ENCODE peak calls at places on chromosomes 7 and 10, in four cellular contexts. E is G401; R is activated T-helper 1 cell treated with anti-CD3 and anti-CD28 coated beads, Interleukin-12 subunit alpha, Interleukin-12 subunit beta, Interleukin-2, Interleukin-4 antibody, amounts not matched to agents 30 ng/mL and 10 ng/mL and 1 ng/mL, durations not matched to agents 14 hours and 24 hours and 36 hours; F is mucosa of gallbladder. L is an unnamed sample.

GRCh38 chr10:116385994-116386809 is 41.4 kb upstream of the PNLIPRP3 start:
- DNase-seq in R (no peak), E (peak), F (no peak), L (no peak)

GRCh38 chr10:68049289-68050078 is 25.6 kb downstream of the HERC4 start:
- DNase-seq in F (no peak), R (no peak), E (no peak), L (no peak)

GRCh38 chr10:77182803-77183202 is 454.8 kb downstream of the KCNMA1 start:
- DNase-seq in F (no peak), E (no peak), R (no peak), L (no peak)

GRCh38 chr10:29648114-29648982 is 13.6 kb upstream of the SVIL start:
- DNase-seq in E (no peak), F (no peak), R (no peak), L (peak)

GRCh38 chr10:4671451-4672145 is 154.4 kb upstream of the AKR1E2 start:
- DNase-seq in E (no peak), F (no peak), R (no peak), L (no peak)

GRCh38 chr7:71535616-71536015 is 403.7 kb downstream of the GALNT17 start:
- DNase-seq in F (no peak), E (peak), R (no peak), L (no peak)

GRCh38 chr10:124449170-124450009 is 445 bp downstream of the NKX1-2 start:
- DNase-seq in F (no peak), R (no peak), E (no peak), L (no peak)

GRCh38 chr7:25765110-25765509 is 386.9 kb upstream of the NFE2L3 start:
- DNase-seq in R (no peak), F (no peak), E (peak), L (no peak)

GRCh38 chr10:81876253-81876731 is 1.3 kb downstream of the NRG3 start:
- DNase-seq in E (no peak), F (no peak), R (no peak), L (no peak)

GRCh38 chr7:64307254-64308018 is 6.3 kb upstream of the ZNF736 start:
- DNase-seq in F (peak), E (peak), R (peak), L (peak)

GRCh38 chr7:35556532-35557471 is 138.1 kb downstream of the HERPUD2 start:
- DNase-seq in E (no peak), R (no peak), F (no peak), L (no peak)

GRCh38 chr10:71531485-71532446 is 135.0 kb downstream of the CDH23 start:
- DNase-seq in F (no peak), E (no peak), R (peak), L (no peak)

GRCh38 chr7:133746847-133747246 is 380.3 kb upstream of the LRGUK start:
- DNase-seq in E (no peak), R (no peak), F (no peak), L (no peak)

GRCh38 chr10:6114299-6114698 is 25.5 kb downstream of the RBM17 start:
- DNase-seq in E (no peak), F (no peak), R (no peak), L (no peak)

GRCh38 chr10:92291921-92292860 is 1.2 kb downstream of the MARCHF5 start:
- DNase-seq in F (peak), R (peak), E (peak), L (peak)

GRCh38 chr7:6423942-6424701 is 23.6 kb downstream of the DAGLB start:
- DNase-seq in E (no peak), R (no peak), F (no peak), L (no peak)

GRCh38 chr7:88095-88926 is 104.1 kb upstream of the FAM20C start:
- DNase-seq in E (no peak), F (no peak), R (no peak), L (no peak)

GRCh38 chr7:18724311-18724710 is 228.8 kb downstream of the HDAC9 start:
- DNase-seq in E (no peak), R (no peak), F (no peak), L (no peak)

GRCh38 chr7:135536160-135536559 is 21.6 kb upstream of the NUP205 start:
- DNase-seq in E (no peak), F (no peak), R (no peak), L (no peak)

GRCh38 chr10:62038609-62039190 is 137.2 kb downstream of the ARID5B start:
- DNase-seq in R (peak), E (peak), F (peak), L (peak)

GRCh38 chr10:90885176-90885575 is 13.4 kb downstream of the RPP30 start:
- DNase-seq in F (no peak), R (no peak), E (no peak), L (no peak)

GRCh38 chr7:2641406-2642393 is 9.9 kb downstream of the TTYH3 start:
- DNase-seq in R (no peak), F (peak), E (peak), L (peak)

GRCh38 chr7:30117886-30118285 is 16.9 kb upstream of the MTURN start:
- DNase-seq in F (no peak), E (no peak), R (no peak), L (no peak)

GRCh38 chr10:1347962-1348772 is 292.0 kb downstream of the WDR37 start:
- DNase-seq in E (no peak), R (no peak), F (no peak), L (no peak)

GRCh38 chr7:30348083-30348560 is 63.7 kb downstream of the ZNRF2 start:
- DNase-seq in R (peak), F (peak), E (no peak), L (no peak)

GRCh38 chr7:27217951-27218350 is 18.1 kb upstream of the HOXA13 start:
- DNase-seq in F (no peak), E (no peak), R (no peak), L (no peak)

GRCh38 chr7:121442845-121443244 is 46.7 kb upstream of the FAM3C start:
- DNase-seq in R (no peak), E (no peak), F (no peak), L (no peak)

GRCh38 chr7:31938650-31939049 is 131.6 kb downstream of the PDE1C start:
- DNase-seq in E (no peak), F (no peak), R (no peak), L (no peak)

GRCh38 chr10:130747946-130748345 is 563.6 kb downstream of the TCERG1L start:
- DNase-seq in E (no peak), R (no peak), F (no peak), L (no peak)

GRCh38 chr10:70778267-70778924 is 6.8 kb downstream of the TBATA start:
- DNase-seq in E (no peak), R (no peak), F (no peak), L (peak)

GRCh38 chr10:89853796-89854195 is 152.4 kb downstream of the KIF20B start:
- DNase-seq in F (no peak), R (no peak), E (no peak), L (no peak)

GRCh38 chr10:113978802-113979201 is 64.9 kb upstream of the ADRB1 start:
- DNase-seq in E (peak), F (no peak), R (no peak), L (no peak)

GRCh38 chr10:3782099-3782455 is 2.9 kb downstream of the KLF6 start:
- DNase-seq in R (no peak), F (no peak), E (peak), L (peak)

GRCh38 chr10:3783313-3783689 is 1.7 kb downstream of the KLF6 start:
- DNase-seq in F (peak), R (peak), E (peak), L (peak)

GRCh38 chr7:106774768-106775551 is 90.1 kb upstream of the PIK3CG start:
- DNase-seq in E (peak), R (no peak), F (no peak), L (no peak)

L was measured in testis.